ENCODE peak calls at places on chromosomes 13 and 19, in seven cellular contexts. X, Z, U, P, G, J and M are unnamed samples.

GRCh38 chr13:30872685-30873443 is 33.2 kb upstream of the MEDAG start:
- DNase-seq in X (peak; percentile 28), Z (peak; percentile 60), U (no peak), P (no peak), G (peak; percentile 93), J (no peak), M (no peak)

GRCh38 chr13:22017226-22017625 is 346.4 kb downstream of the FGF9 start:
- DNase-seq in X (no peak), Z (peak; percentile 43), U (no peak), P (no peak), G (no peak), J (no peak), M (no peak)

GRCh38 chr19:55597493-55597892 is 1.8 kb downstream of the FIZ1 start:
- DNase-seq in X (no peak), Z (no peak), U (no peak), P (no peak), G (no peak), J (no peak), M (no peak)

GRCh38 chr19:16608290-16608704 is 19.7 kb downstream of the MED26 start:
- DNase-seq in X (no peak), Z (no peak), U (no peak), P (no peak), G (peak; percentile 82), J (no peak), M (no peak)

GRCh38 chr19:40147693-40148347 is 43.4 kb upstream of the MAP3K10 start:
- DNase-seq in X (no peak), Z (peak; percentile 88), U (no peak), P (peak; percentile 22), G (peak; percentile 73), J (no peak), M (no peak)

GRCh38 chr13:81425286-81425685 is 1084.4 kb upstream of the SPRY2 start:
- DNase-seq in X (no peak), Z (no peak), U (no peak), P (no peak), G (no peak), J (no peak), M (no peak)

GRCh38 chr19:56101746-56102535 is 19.2 kb downstream of the ZNF787 start:
- DNase-seq in X (no peak), Z (no peak), U (no peak), P (no peak), G (no peak), J (no peak), M (no peak)

GRCh38 chr13:80755925-80756324 is 415.0 kb upstream of the SPRY2 start:
- DNase-seq in X (no peak), Z (no peak), U (no peak), P (no peak), G (peak; percentile 9), J (no peak), M (no peak)

GRCh38 chr13:20053891-20054290 is 95.4 kb downstream of the ZMYM2 start:
- DNase-seq in X (no peak), Z (no peak), U (no peak), P (no peak), G (no peak), J (no peak), M (no peak)

GRCh38 chr13:27110056-27110746 is 61.4 kb downstream of the USP12 start:
- DNase-seq in X (no peak), Z (no peak), U (no peak), P (peak; percentile 72), G (no peak), J (no peak), M (no peak)

GRCh38 chr13:99302637-99303505 is 4.3 kb downstream of the GPR183 start:
- DNase-seq in X (no peak), Z (no peak), U (no peak), P (no peak), G (no peak), J (no peak), M (no peak)

GRCh38 chr13:99218545-99218944 is 17.9 kb downstream of the UBAC2 start:
- DNase-seq in X (no peak), Z (no peak), U (no peak), P (peak; percentile 31), G (no peak), J (no peak), M (no peak)

GRCh38 chr19:3238066-3238561 is 13.7 kb downstream of the CELF5 start:
- DNase-seq in X (no peak), Z (no peak), U (no peak), P (no peak), G (no peak), J (no peak), M (no peak)

GRCh38 chr13:50261502-50261901 is 246.3 kb downstream of the KCNRG start:
- DNase-seq in X (no peak), Z (no peak), U (no peak), P (peak; percentile 12), G (no peak), J (no peak), M (no peak)

GRCh38 chr19:33797821-33798633 is 1.4 kb downstream of the KCTD15 start:
- DNase-seq in X (peak; percentile 70), Z (no peak), U (no peak), P (no peak), G (peak; percentile 66), J (no peak), M (no peak)

GRCh38 chr19:4036576-4037300 is 29.2 kb downstream of the PIAS4 start:
- DNase-seq in X (no peak), Z (no peak), U (no peak), P (no peak), G (no peak), J (no peak), M (no peak)

GRCh38 chr13:49292742-49293498 is 45.2 kb downstream of the CDADC1 start:
- DNase-seq in X (peak; percentile 53), Z (no peak), U (no peak), P (peak; percentile 57), G (peak; percentile 90), J (peak; percentile 59), M (no peak)

GRCh38 chr19:50301607-50301971 is 27.6 kb downstream of the KCNC3 start:
- DNase-seq in X (no peak), Z (no peak), U (no peak), P (no peak), G (no peak), J (no peak), M (no peak)

GRCh38 chr13:105343134-105343806 is 1192.2 kb downstream of the EFNB2 start:
- DNase-seq in X (no peak), Z (no peak), U (no peak), P (no peak), G (peak; percentile 47), J (no peak), M (no peak)

GRCh38 chr13:35855531-35856019 is 275.6 kb downstream of the DCLK1 start:
- DNase-seq in X (no peak), Z (no peak), U (no peak), P (peak; percentile 81), G (no peak), J (peak; percentile 20), M (no peak)

GRCh38 chr13:26529441-26529840 is 28.0 kb upstream of the WASF3 start:
- DNase-seq in X (no peak), Z (peak; percentile 0), U (no peak), P (peak; percentile 55), G (peak; percentile 67), J (peak; percentile 59), M (peak; percentile 30)

GRCh38 chr19:47719047-47719885 is 6.0 kb downstream of the EHD2 start:
- DNase-seq in X (peak; percentile 74), Z (no peak), U (no peak), P (no peak), G (peak; percentile 98), J (no peak), M (no peak)

GRCh38 chr13:41411536-41411935 is 45.8 kb upstream of the RGCC start:
- DNase-seq in X (no peak), Z (peak; percentile 45), U (no peak), P (peak; percentile 38), G (peak; percentile 80), J (no peak), M (no peak)

GRCh38 chr13:72029981-72030380 is 163.0 kb upstream of the DACH1 start:
- DNase-seq in X (no peak), Z (no peak), U (no peak), P (no peak), G (no peak), J (no peak), M (no peak)

GRCh38 chr13:113084094-113084942 is 21.3 kb upstream of the F7 start:
- DNase-seq in X (peak; percentile 4), Z (no peak), U (no peak), P (no peak), G (no peak), J (no peak), M (no peak)